ENCODE peak calls at places on chromosomes 6 and 20, in nine cellular contexts. T is psoas muscle, P is fibroblast of lung, S is skeletal muscle cell, J is tibial artery, I is dorsolateral prefrontal cortex, F is SK-N-SH, Z is heart right ventricle, L is AG10803. U is an unnamed sample.

GRCh38 chr6:14638562-14638931 is 521.0 kb downstream of the CD83 start:
- DNase-seq in T (no peak), P (no peak), S (no peak), J (no peak), I (no peak), F (no peak), Z (no peak), L (no peak), U (no peak)

GRCh38 chr6:106730264-106730663 is 100.9 kb downstream of the QRSL1 start:
- DNase-seq in T (no peak), P (no peak), S (no peak), J (no peak), I (no peak), F (no peak), Z (no peak), L (no peak), U (no peak)

GRCh38 chr6:75317503-75318206 is 33.1 kb upstream of the TMEM30A start:
- DNase-seq in T (no peak), P (peak; percentile 84), S (peak; percentile 38), J (no peak), I (no peak), F (no peak), Z (no peak), L (peak; percentile 72), U (no peak)

GRCh38 chr20:4998160-4998651 is 3.1 kb downstream of the SLC23A2 start:
- DNase-seq in T (no peak), P (no peak), S (no peak), J (no peak), I (no peak), F (no peak), Z (no peak), L (no peak), U (no peak)

GRCh38 chr6:90241229-90241873 is 55.3 kb downstream of the BACH2 start:
- DNase-seq in T (no peak), P (no peak), S (no peak), J (no peak), I (no peak), F (no peak), Z (no peak), L (no peak), U (peak; percentile 35)

GRCh38 chr6:101226677-101227135 is 166.8 kb upstream of the GRIK2 start:
- DNase-seq in T (no peak), P (peak; percentile 3), S (no peak), J (no peak), I (no peak), F (no peak), Z (no peak), L (no peak), U (peak; percentile 74)

GRCh38 chr20:58712823-58713731 is 20.5 kb downstream of the NPEPL1 start:
- DNase-seq in T (no peak), P (no peak), S (no peak), J (peak; percentile 55), I (peak; percentile 5), F (peak; percentile 19), Z (no peak), L (no peak), U (no peak)

GRCh38 chr20:2745060-2745910 is 52.7 kb downstream of the EBF4 start:
- DNase-seq in T (no peak), P (no peak), S (no peak), J (no peak), I (no peak), F (no peak), Z (no peak), L (no peak), U (no peak)

GRCh38 chr6:88142299-88142668 is 23.9 kb downstream of the CNR1 start:
- DNase-seq in T (no peak), P (no peak), S (no peak), J (no peak), I (no peak), F (no peak), Z (no peak), L (no peak), U (no peak)

GRCh38 chr20:301886-302848 is 4.8 kb downstream of the ZCCHC3 start:
- DNase-seq in T (no peak), P (no peak), S (no peak), J (no peak), I (no peak), F (no peak), Z (no peak), L (no peak), U (peak; percentile 24)

GRCh38 chr6:36730424-36731380 is 33.1 kb downstream of the RAB44 start:
- DNase-seq in T (no peak), P (no peak), S (no peak), J (no peak), I (no peak), F (no peak), Z (no peak), L (no peak), U (no peak)

GRCh38 chr20:8133816-8134451 is 1.9 kb downstream of the PLCB1 start:
- DNase-seq in T (no peak), P (no peak), S (no peak), J (no peak), I (no peak), F (no peak), Z (no peak), L (no peak), U (peak; percentile 13)
- H3K4me3 ChIP-seq in T (peak overlapping the region; percentile 90), P (peak overlapping the region; percentile 56), S (no peak overlapping the region), J (no peak overlapping the region), I (peak overlapping the region; percentile 58), F (peak overlapping the region; percentile 84), Z (peak overlapping the region; percentile 81), L (peak overlapping the region; percentile 66), U (no peak overlapping the region)

GRCh38 chr6:1394591-1395463 is 5.5 kb downstream of the FOXF2 start:
- DNase-seq in T (no peak), P (no peak), S (no peak), J (no peak), I (no peak), F (no peak), Z (no peak), L (no peak), U (no peak)

GRCh38 chr6:1391692-1392309 is 2.4 kb downstream of the FOXF2 start:
- DNase-seq in T (no peak), P (no peak), S (no peak), J (no peak), I (no peak), F (no peak), Z (no peak), L (no peak), U (no peak)

GRCh38 chr6:1390805-1391511 is 1.6 kb downstream of the FOXF2 start:
- DNase-seq in T (no peak), P (no peak), S (peak; percentile 19), J (no peak), I (no peak), F (no peak), Z (no peak), L (peak; percentile 65), U (peak; percentile 35)

GRCh38 chr6:1393641-1394283 is 4.4 kb downstream of the FOXF2 start:
- DNase-seq in T (no peak), P (no peak), S (no peak), J (no peak), I (no peak), F (no peak), Z (no peak), L (no peak), U (no peak)

GRCh38 chr6:1392813-1393640 is 3.7 kb downstream of the FOXF2 start:
- DNase-seq in T (no peak), P (no peak), S (no peak), J (no peak), I (no peak), F (no peak), Z (no peak), L (no peak), U (no peak)
- H3K4me3 ChIP-seq in T (peak overlapping the region; percentile 47), P (peak overlapping the region; percentile 98), S (peak overlapping the region; percentile 53), J (no peak overlapping the region), I (peak overlapping the region; percentile 34), F (no peak overlapping the region), Z (peak overlapping the region; percentile 13), L (no peak overlapping the region), U (no peak overlapping the region)

GRCh38 chr6:44223471-44224153 is at the start of gene SLC29A1:
- DNase-seq in T (peak; percentile 83), P (peak; percentile 47), S (no peak), J (peak; percentile 93), I (peak; percentile 40), F (peak; percentile 95), Z (peak; percentile 85), L (no peak), U (peak; percentile 97)

GRCh38 chr6:44221961-44222335 is 1.4 kb upstream of the SLC29A1 start:
- DNase-seq in T (no peak), P (no peak), S (no peak), J (no peak), I (no peak), F (no peak), Z (no peak), L (no peak), U (no peak)

GRCh38 chr6:44221291-44221960 is 2.0 kb upstream of the SLC29A1 start:
- DNase-seq in T (peak; percentile 90), P (peak; percentile 71), S (no peak), J (peak; percentile 98), I (peak; percentile 57), F (peak; percentile 90), Z (peak; percentile 94), L (peak; percentile 77), U (peak; percentile 92)

GRCh38 chr6:44222987-44223470 is 366 bp upstream of the SLC29A1 start:
- DNase-seq in T (no peak), P (no peak), S (no peak), J (peak; percentile 75), I (no peak), F (no peak), Z (peak; percentile 23), L (no peak), U (no peak)

DNA sequence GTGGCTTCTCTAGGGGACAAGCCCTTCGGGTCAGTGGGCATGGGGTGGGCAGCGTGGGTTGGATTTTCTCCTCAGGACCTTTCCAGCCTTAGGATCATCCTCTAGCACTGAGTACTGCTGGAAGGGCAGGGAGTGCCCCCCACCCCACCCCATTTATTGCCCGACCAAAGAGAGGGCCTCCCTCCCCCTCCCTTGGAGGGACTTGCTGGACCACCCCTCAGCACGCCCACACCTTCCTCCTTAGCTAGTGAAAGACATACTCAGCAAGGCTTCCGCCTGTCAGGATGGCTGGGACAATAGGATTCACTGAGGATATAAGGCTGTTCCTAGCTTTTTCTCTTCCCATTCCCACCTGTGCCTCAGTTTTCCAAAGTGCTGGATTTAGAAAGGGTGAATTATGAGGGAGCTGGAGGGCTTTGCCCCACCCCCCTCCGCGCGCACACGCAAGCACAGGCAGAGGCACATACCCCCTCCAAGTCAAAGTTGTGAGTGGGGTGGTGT is 859 bp upstream of the SLC29A1 start:
- DNase-seq in T (no peak), P (no peak), S (no peak), J (no peak), I (no peak), F (no peak), Z (no peak), L (no peak), U (no peak)
- H3K4me3 ChIP-seq in T (peak overlapping the region; percentile 84), P (peak overlapping the region; percentile 43), S (peak overlapping the region; percentile 53), J (peak overlapping the region; percentile 62), I (peak overlapping the region; percentile 75), F (peak overlapping the region; percentile 53), Z (peak overlapping the region; percentile 67), L (no peak overlapping the region), U (peak overlapping the region; percentile 52)

DNA sequence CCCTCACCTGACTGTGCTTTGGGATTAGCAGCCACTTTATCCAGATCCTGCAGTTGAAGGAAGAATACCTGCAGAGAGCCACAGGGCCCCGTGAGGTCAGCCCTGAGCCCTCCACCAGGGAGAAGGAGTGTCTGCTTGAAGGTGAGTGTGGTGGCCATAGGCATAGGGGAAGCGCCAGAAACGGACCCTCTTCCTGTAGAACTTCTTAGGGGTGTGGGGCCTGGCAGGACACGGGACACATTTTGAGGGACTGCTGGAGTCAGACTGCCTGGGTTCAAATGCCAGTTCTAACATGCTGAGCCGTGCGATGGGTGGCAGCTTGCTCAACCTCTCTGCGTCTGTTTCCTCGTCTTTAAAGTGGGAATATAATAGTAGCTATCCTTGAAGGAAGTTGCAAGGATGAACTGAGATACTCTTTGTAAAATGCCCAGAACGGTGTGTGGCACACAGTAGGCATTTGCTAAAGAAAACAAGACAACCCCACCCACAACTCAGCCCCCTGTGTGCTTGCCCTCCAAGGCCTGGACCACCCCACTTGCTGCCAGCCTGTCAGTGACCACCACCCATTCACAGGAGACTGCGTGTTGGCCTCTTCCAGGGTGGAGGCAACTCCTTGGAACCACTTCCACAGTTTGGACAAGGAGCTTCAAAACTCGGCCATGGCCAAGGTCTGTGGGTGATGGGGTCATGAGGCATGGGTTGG is 4.8 kb upstream of the BAK1 start:
- DNase-seq in T (no peak), P (no peak), S (no peak), J (no peak), I (no peak), F (no peak), Z (no peak), L (no peak), U (peak; percentile 54)
- H3K4me3 ChIP-seq in T (no peak overlapping the region), P (no peak overlapping the region), S (no peak overlapping the region), J (no peak overlapping the region), I (no peak overlapping the region), F (no peak overlapping the region), Z (no peak overlapping the region), L (no peak overlapping the region), U (no peak overlapping the region)